ENCODE peak calls at places on chromosome 7, in six cellular contexts. O, P, X, L, M and G are unnamed samples.

GRCh38 chr7:90411510-90411909 is 8.2 kb downstream of the CLDN12 start:
- DNase-seq in O (no peak), P (no peak), X (no peak), L (no peak), M (no peak), G (no peak)

GRCh38 chr7:101124376-101125056 is 2.4 kb upstream of the SERPINE1 start:
- DNase-seq in O (no peak), P (no peak), X (peak; percentile 77), L (no peak), M (no peak), G (no peak)

GRCh38 chr7:26100940-26101339 is 51.1 kb upstream of the NFE2L3 start:
- DNase-seq in O (no peak), P (no peak), X (no peak), L (peak; percentile 41), M (no peak), G (no peak)

GRCh38 chr7:13981070-13981469 is 8.4 kb downstream of the ETV1 start:
- DNase-seq in O (no peak), P (no peak), X (peak; percentile 95), L (no peak), M (no peak), G (no peak)

GRCh38 chr7:10122573-10123100 is 851.0 kb upstream of the PHF14 start:
- DNase-seq in O (no peak), P (no peak), X (no peak), L (peak; percentile 9), M (no peak), G (no peak)

GRCh38 chr7:4707134-4707651 is 25.1 kb downstream of the FOXK1 start:
- DNase-seq in O (peak; percentile 28), P (no peak), X (no peak), L (no peak), M (no peak), G (no peak)

GRCh38 chr7:17623546-17624185 is 316.6 kb downstream of the SNX13 start:
- DNase-seq in O (no peak), P (no peak), X (no peak), L (no peak), M (no peak), G (no peak)

GRCh38 chr7:2416659-2417058 is 13.2 kb downstream of the CHST12 start:
- DNase-seq in O (no peak), P (no peak), X (no peak), L (no peak), M (no peak), G (no peak)

GRCh38 chr7:24907311-24907886 is 72.6 kb downstream of the OSBPL3 start:
- DNase-seq in O (no peak), P (no peak), X (peak; percentile 30), L (no peak), M (no peak), G (no peak)

GRCh38 chr7:46146454-46147255 is 225.6 kb upstream of the IGFBP3 start:
- DNase-seq in O (no peak), P (no peak), X (no peak), L (no peak), M (no peak), G (no peak)

GRCh38 chr7:77434570-77434969 is 18.4 kb upstream of the GSAP start:
- DNase-seq in O (no peak), P (no peak), X (no peak), L (no peak), M (no peak), G (no peak)

GRCh38 chr7:1765336-1765735 is 95.3 kb downstream of the ELFN1 start:
- DNase-seq in O (no peak), P (no peak), X (no peak), L (no peak), M (no peak), G (no peak)

GRCh38 chr7:98240961-98241673 is 10.9 kb downstream of the TECPR1 start:
- DNase-seq in O (peak; percentile 76), P (no peak), X (no peak), L (peak; percentile 73), M (no peak), G (no peak)

GRCh38 chr7:130886438-130887135 is 152.6 kb upstream of the KLF14 start:
- DNase-seq in O (no peak), P (no peak), X (no peak), L (no peak), M (no peak), G (no peak)